ENCODE peak calls at places on chromosomes 1 and 21, in ten cellular contexts. W is tibial nerve, K is heart left ventricle, B is A549, U is transverse colon, M is stomach, V is suprapubic skin, Y is body of pancreas, D is adrenal gland, T is uterus. F is an unnamed sample.

GRCh38 chr1:198638894-198639319 is at the start of gene PTPRC:
- DNase-seq in D (no peak), M (no peak), T (no peak), W (no peak), B (no peak), U (no peak), K (no peak), V (no peak), Y (no peak), F (no peak)

GRCh38 chr1:34928066-34928864 is 1.2 kb downstream of the DLGAP3 start:
- DNase-seq in W (no peak), U (no peak), B (no peak), Y (no peak), M (no peak), K (no peak), T (no peak), V (no peak), D (no peak), F (no peak)

GRCh38 chr1:19353596-19353995 is 41.5 kb downstream of the SLC66A1 start:
- DNase-seq in U (no peak), W (no peak), K (no peak), M (no peak), B (no peak), Y (no peak), D (no peak), V (no peak), T (no peak), F (no peak)

GRCh38 chr1:108551157-108551862 is 8.6 kb upstream of the EEIG2 start:
- DNase-seq in U (no peak), B (no peak), V (no peak), Y (no peak), W (no peak), K (no peak), D (no peak), T (no peak), M (no peak), F (no peak)

GRCh38 chr1:33684346-33685122 is 179.3 kb upstream of the HMGB4 start:
- DNase-seq in K (no peak), U (no peak), T (no peak), M (no peak), W (no peak), B (no peak), V (no peak), D (no peak), Y (no peak), F (no peak)

GRCh38 chr1:155540000-155540874 is 22.4 kb downstream of the ASH1L start:
- DNase-seq in W (no peak), T (no peak), B (no peak), Y (no peak), M (no peak), K (no peak), V (no peak), D (no peak), U (no peak), F (no peak)

GRCh38 chr1:29341936-29342335 is 105.6 kb downstream of the PTPRU start:
- DNase-seq in D (no peak), Y (no peak), V (no peak), W (no peak), B (no peak), T (no peak), K (no peak), U (no peak), M (no peak), F (no peak)

GRCh38 chr1:161071886-161072371 is 2.2 kb upstream of the ARHGAP30 start:
- DNase-seq in U (peak; percentile 65), K (peak; percentile 64), Y (peak; percentile 79), M (peak; percentile 74), B (peak; percentile 72), V (no peak), D (no peak), T (no peak), W (peak; percentile 43), F (no peak)

GRCh38 chr1:29084196-29084521 is 39.5 kb downstream of the TMEM200B start:
- DNase-seq in K (no peak), U (no peak), M (no peak), T (no peak), B (no peak), Y (no peak), V (no peak), W (no peak), D (no peak), F (no peak)

GRCh38 chr1:23069149-23069548 is 49.9 kb downstream of the KDM1A start:
- DNase-seq in B (no peak), K (no peak), V (no peak), D (no peak), M (no peak), T (no peak), U (no peak), Y (no peak), W (no peak), F (no peak)

GRCh38 chr1:119453021-119453420 is 38.1 kb downstream of the HSD3B2 start:
- DNase-seq in U (no peak), B (no peak), T (no peak), V (no peak), M (no peak), Y (no peak), W (peak; percentile 38), K (no peak), D (peak; percentile 79), F (no peak)

GRCh38 chr1:175287377-175287776 is 94.8 kb upstream of the KIAA0040 start:
- DNase-seq in B (no peak), W (no peak), M (no peak), D (no peak), Y (no peak), U (peak; percentile 21), T (no peak), V (no peak), K (no peak), F (no peak)

GRCh38 chr1:167776151-167776550 is 54.4 kb downstream of the MPZL1 start:
- DNase-seq in D (no peak), B (no peak), T (no peak), K (no peak), Y (no peak), W (no peak), V (no peak), M (no peak), U (no peak), F (no peak)

GRCh38 chr21:26116456-26117011 is 54.0 kb downstream of the APP start:
- DNase-seq in M (no peak), W (no peak), Y (peak; percentile 26), T (no peak), K (no peak), D (no peak), V (no peak), B (no peak), U (no peak), F (no peak)

GRCh38 chr1:44723064-44723463 is 7.9 kb downstream of the RNU5D-1 start:
- DNase-seq in D (no peak), V (no peak), W (no peak), T (no peak), K (no peak), B (no peak), M (no peak), U (no peak), Y (no peak), F (peak; percentile 8)

GRCh38 chr1:109765483-109765815 is 1.7 kb upstream of the EPS8L3 start:
- DNase-seq in B (no peak), U (no peak), Y (peak; percentile 6), V (no peak), W (no peak), K (no peak), T (peak; percentile 10), M (peak; percentile 21), D (no peak), F (peak; percentile 16)

GRCh38 chr1:209860293-209860881 is 32.6 kb downstream of the UTP25 start:
- DNase-seq in M (peak; percentile 79), B (peak; percentile 81), K (peak; percentile 73), D (peak; percentile 81), V (peak; percentile 87), T (peak; percentile 45), Y (peak; percentile 82), W (peak; percentile 82), U (peak; percentile 73), F (peak; percentile 82)

GRCh38 chr1:210332719-210333398 is 4.2 kb downstream of the HHAT start:
- DNase-seq in T (no peak), W (no peak), V (no peak), D (no peak), Y (no peak), B (no peak), K (no peak), U (peak; percentile 48), M (no peak), F (no peak)

GRCh38 chr1:43303477-43304286 is 2.9 kb downstream of the TIE1 start:
- DNase-seq in M (no peak), K (peak; percentile 31), T (no peak), B (no peak), U (peak; percentile 11), Y (no peak), V (no peak), W (no peak), D (no peak), F (no peak)
- H3K27ac ChIP-seq in M (no peak overlapping the region), K (peak overlapping the region; percentile 78), T (no peak overlapping the region), B (no peak overlapping the region), U (peak overlapping the region; percentile 66), Y (no peak overlapping the region), V (no peak overlapping the region), W (peak overlapping the region; percentile 82), D (no peak overlapping the region), F (no peak overlapping the region)

DNA sequence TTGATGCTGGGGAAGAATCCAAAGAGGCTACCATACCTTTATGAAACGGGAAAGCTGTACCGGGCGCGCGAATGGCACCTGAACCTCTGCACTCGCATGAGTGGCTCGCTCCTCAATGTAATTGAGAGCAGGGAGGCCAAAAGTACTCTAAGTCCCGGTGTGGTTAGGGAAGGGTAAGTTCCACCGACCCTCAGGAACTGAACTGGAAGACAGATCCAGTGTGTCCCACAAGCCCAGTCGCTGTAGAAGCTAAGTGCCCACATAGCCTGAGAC is 1.0 kb downstream of the GATAD2B start:
- DNase-seq in W (no peak), U (peak; percentile 17), D (no peak), Y (no peak), M (no peak), B (no peak), T (no peak), V (no peak), K (no peak), F (no peak)
- TF ChIP-seq POLR2A in W (no peak), U (no peak), D (no peak), Y (no peak), M (no peak), B (no peak), T (no peak), V (no peak), K (no peak), F (no peak)

DNA sequence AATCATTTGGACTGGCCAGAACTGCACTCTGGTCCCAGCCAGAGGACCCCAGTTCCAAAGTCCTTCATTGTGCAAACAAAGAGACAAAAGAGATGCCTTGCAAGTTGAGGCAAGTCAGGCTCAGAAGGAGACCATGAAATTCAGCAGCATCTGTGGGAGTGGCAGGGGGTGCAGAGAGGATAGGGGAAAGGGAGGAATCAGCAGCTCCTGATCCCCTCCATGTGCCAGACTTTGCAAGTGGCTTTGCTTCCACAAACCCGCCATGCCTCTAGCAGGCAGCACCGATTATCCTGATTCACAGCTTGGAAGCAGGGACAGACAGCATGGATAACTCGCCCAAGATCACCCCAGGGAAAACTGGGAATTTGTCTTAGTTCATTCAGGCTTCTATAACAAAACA is 2.1 kb upstream of the CAPN9 start:
- DNase-seq in T (no peak), M (no peak), W (no peak), Y (no peak), U (no peak), K (no peak), V (no peak), D (no peak), B (no peak), F (no peak)
- H3K4me1 ChIP-seq in T (no peaks in the 10 kb centered on the region), M (peaks cover 19% of the 10 kb centered on the region), W (no peaks in the 10 kb centered on the region), Y (no peaks in the 10 kb centered on the region), U (no peaks in the 10 kb centered on the region), K (no peaks in the 10 kb centered on the region), V (no peaks in the 10 kb centered on the region), D (no peaks in the 10 kb centered on the region), B (peaks cover 10% of the 10 kb centered on the region), F (no peaks in the 10 kb centered on the region)

GRCh38 chr1:165629131-165629530 is 1.9 kb upstream of the MGST3 start:
- DNase-seq in V (no peak), W (no peak), U (no peak), T (no peak), Y (no peak), B (no peak), D (no peak), M (no peak), K (no peak), F (no peak)
- H3K27ac ChIP-seq in V (no peak overlapping the region), W (no peak overlapping the region), U (no peak overlapping the region), T (no peak overlapping the region), Y (no peak overlapping the region), B (no peak overlapping the region), D (no peak overlapping the region), M (no peak overlapping the region), K (no peak overlapping the region), F (no peak overlapping the region)

F was measured in ovary.